ENCODE peak calls at places on chromosome 22, in nine cellular contexts. P, Z, Y, A, N, L, R, H and F are unnamed samples.

GRCh38 chr22:37544955-37545702 is 15.2 kb upstream of the CDC42EP1 start:
- DNase-seq in H (peak), R (peak), P (no peak), L (peak), Z (peak), N (peak), A (peak), Y (peak), F (no peak)

GRCh38 chr22:50447576-50448551 is 27.0 kb downstream of the SBF1 start:
- DNase-seq in A (no peak), P (no peak), L (no peak), N (no peak), Z (no peak), R (no peak), H (peak), Y (no peak), F (no peak)

GRCh38 chr22:41274856-41275255 is 11.1 kb downstream of the RANGAP1 start:
- DNase-seq in N (no peak), P (no peak), L (no peak), A (no peak), Y (no peak), R (no peak), H (no peak), Z (peak), F (peak)

GRCh38 chr22:37709445-37709765 is 12.6 kb downstream of the TRIOBP start:
- DNase-seq in L (no peak), R (no peak), Z (no peak), N (no peak), H (no peak), P (no peak), Y (no peak), A (no peak), F (no peak)

GRCh38 chr22:21650280-21650679 is 8.2 kb downstream of the SDF2L1 start:
- DNase-seq in R (no peak), N (no peak), L (no peak), Y (no peak), A (no peak), Z (no peak), P (no peak), H (no peak), F (no peak)

GRCh38 chr22:44406581-44407403 is 91.2 kb downstream of the RTL6 start:
- DNase-seq in H (no peak), Z (no peak), R (peak), L (no peak), P (no peak), Y (no peak), N (no peak), A (no peak), F (no peak)

GRCh38 chr22:29314537-29315285 is 786 bp downstream of the RASL10A start:
- DNase-seq in H (peak), Z (no peak), Y (no peak), N (no peak), A (no peak), P (no peak), L (no peak), R (peak), F (no peak)

GRCh38 chr22:49934144-49934890 is 15.9 kb downstream of the CRELD2 start:
- DNase-seq in A (no peak), Z (peak), P (no peak), L (peak), N (no peak), R (peak), H (no peak), Y (peak), F (no peak)

GRCh38 chr22:50247748-50248147 is 2.9 kb upstream of the TUBGCP6 start:
- DNase-seq in Z (no peak), H (no peak), N (peak), R (no peak), L (no peak), A (peak), Y (no peak), P (no peak), F (no peak)

GRCh38 chr22:46996595-46997310 is 234.3 kb downstream of the TBC1D22A start:
- DNase-seq in L (no peak), A (no peak), N (peak), H (peak), Z (no peak), R (no peak), P (no peak), Y (no peak), F (no peak)

GRCh38 chr22:50027639-50028537 is 15.3 kb upstream of the IL17REL start:
- DNase-seq in R (peak), Y (peak), P (no peak), H (peak), Z (no peak), A (no peak), L (no peak), N (peak), F (peak)